ENCODE peak calls at places on chromosomes 6 and 20, in four cellular contexts. P is central memory CD4-positive, alpha-beta T cell; I is NCI-H1105; Y is left ventricle myocardium inferior. H is an unnamed sample.

GRCh38 chr6:68046756-68047155 is 588.3 kb upstream of the ADGRB3 start:
- DNase-seq in Y (no peak), P (no peak), I (no peak), H (no peak)

GRCh38 chr6:2695464-2696095 is 55.1 kb downstream of the MYLK4 start:
- DNase-seq in I (no peak), Y (no peak), P (no peak), H (no peak)

GRCh38 chr6:33705268-33705885 is 6.1 kb downstream of the UQCC2 start:
- DNase-seq in P (no peak), Y (no peak), I (no peak), H (no peak)

GRCh38 chr6:32148722-32149576 is 2.8 kb downstream of the PRRT1 start:
- DNase-seq in I (no peak), P (peak), Y (no peak), H (peak)

GRCh38 chr6:43953794-43954310 is 173.4 kb downstream of the MRPL14 start:
- DNase-seq in P (no peak), Y (peak), I (no peak), H (no peak)

GRCh38 chr6:46491201-46491788 is at the start of gene RCAN2:
- DNase-seq in P (no peak), Y (peak), I (peak), H (peak)

GRCh38 chr20:36098364-36098763 is 56.2 kb upstream of the EPB41L1 start:
- DNase-seq in I (no peak), Y (no peak), P (no peak), H (peak)

GRCh38 chr6:46927066-46927465 is 5.3 kb upstream of the ADGRF5 start:
- DNase-seq in P (no peak), Y (no peak), I (no peak), H (no peak)

GRCh38 chr20:57467742-57468141 is 57.2 kb downstream of the CTCFL start:
- DNase-seq in Y (no peak), P (no peak), I (no peak), H (peak)

GRCh38 chr6:133774356-133774755 is 114.6 kb upstream of the TCF21 start:
- DNase-seq in I (no peak), P (no peak), Y (no peak), H (no peak)

GRCh38 chr6:160795716-160796115 is 93.7 kb downstream of the PLG start:
- DNase-seq in I (no peak), P (no peak), Y (no peak), H (no peak)

GRCh38 chr20:51654060-51654459 is 111.5 kb upstream of the NFATC2 start:
- DNase-seq in I (no peak), P (no peak), Y (no peak), H (no peak)

H was measured in aorta.